ENCODE peak calls at places on chromosome 13, in ten cellular contexts. I is osteoblast; J is neural progenitor cell; Q is naive thymus-derived CD4-positive, alpha-beta T cell; H is right lobe of liver; T is hepatocyte; M is mesendoderm; Z is GM23248; U is heart left ventricle; K is lower lobe of right lung. V is an unnamed sample. For H3K36me3, the result is how much of the 10 kb centered on the place peaks cover.

GRCh38 chr13:50677687-50678463 is 165.6 kb downstream of the DLEU7 start:
- DNase-seq in Q (no peak), J (no peak), H (no peak), I (no peak), K (no peak), U (no peak), Z (peak), M (no peak), T (no peak), V (no peak)

GRCh38 chr13:41458187-41458938 is 1.0 kb downstream of the RGCC start:
- DNase-seq in U (peak), M (peak), Q (no peak), K (peak), T (peak), I (peak), Z (peak), J (peak), H (peak), V (peak)

GRCh38 chr13:111459803-111460547 is 139.5 kb downstream of the TEX29 start:
- DNase-seq in J (no peak), K (no peak), I (no peak), Z (no peak), Q (no peak), H (no peak), M (no peak), U (no peak), T (no peak), V (no peak)

GRCh38 chr13:26037302-26037701 is 14.5 kb downstream of the SHISA2 start:
- DNase-seq in I (no peak), Q (no peak), T (no peak), U (no peak), H (no peak), K (no peak), M (peak), J (peak), Z (no peak), V (no peak)

GRCh38 chr13:73338389-73338788 is 279.6 kb downstream of the KLF5 start:
- DNase-seq in T (no peak), U (no peak), Q (no peak), I (peak), H (no peak), J (no peak), Z (peak), M (no peak), K (no peak), V (no peak)

GRCh38 chr13:40537146-40537895 is 129.1 kb downstream of the FOXO1 start:
- DNase-seq in J (peak), T (no peak), H (no peak), I (peak), K (no peak), U (no peak), Z (no peak), M (peak), Q (no peak), V (no peak)

GRCh38 chr13:35292329-35292728 is 184.2 kb downstream of the MAB21L1 start:
- DNase-seq in U (no peak), M (no peak), T (no peak), Q (no peak), K (no peak), I (no peak), H (no peak), Z (no peak), J (no peak), V (no peak)

GRCh38 chr13:73715114-73715909 is 418.9 kb downstream of the KLF12 start:
- DNase-seq in M (no peak), I (no peak), H (no peak), U (no peak), K (peak), Z (no peak), T (no peak), Q (peak), J (no peak), V (peak)

GRCh38 chr13:38730332-38730731 is 43.5 kb downstream of the FREM2 start:
- DNase-seq in I (no peak), Q (no peak), T (no peak), M (no peak), Z (no peak), J (peak), H (no peak), K (no peak), U (no peak), V (no peak)

GRCh38 chr13:30859326-30859725 is 46.7 kb upstream of the MEDAG start:
- DNase-seq in I (no peak), J (peak), U (no peak), M (no peak), Z (no peak), Q (no peak), T (peak), H (no peak), K (no peak), V (no peak)

GRCh38 chr13:81487151-81487550 is 1146.2 kb upstream of the SPRY2 start:
- DNase-seq in K (no peak), Z (no peak), J (peak), H (no peak), Q (no peak), M (peak), T (peak), U (no peak), I (no peak), V (no peak)

DNA sequence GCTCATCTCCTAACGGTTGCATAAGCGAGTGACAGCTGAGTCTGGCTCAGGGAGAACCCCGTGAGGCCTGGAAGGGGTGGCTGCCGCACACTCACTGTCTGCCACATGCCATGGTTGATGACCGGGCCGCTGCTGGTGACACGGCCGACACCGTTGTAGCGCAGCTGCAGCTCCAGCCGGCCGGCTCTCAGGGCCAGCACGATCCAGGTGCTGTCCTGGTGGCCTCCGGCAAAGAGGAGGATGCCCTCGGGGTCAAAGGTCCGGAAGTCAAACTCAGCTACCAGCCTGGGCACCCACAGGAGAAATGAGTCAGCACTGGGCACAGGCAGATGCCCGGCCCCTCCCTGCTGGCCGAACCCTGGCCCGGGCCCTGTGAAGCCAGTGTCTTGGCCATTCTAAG is 31.7 kb downstream of the GAS6 start:
- DNase-seq in J (no peak), K (peak), I (no peak), T (no peak), Z (no peak), U (no peak), Q (no peak), H (peak), M (no peak), V (no peak)
- H3K36me3 ChIP-seq in J (under half), K (half or more), I (half or more), T (under half), Z (under half), U (half or more), Q (under half), H (under half), M (under half), V (under half)

GRCh38 chr13:102399791-102400618 is 1.8 kb downstream of the FGF14 start:
- DNase-seq in Q (peak), J (peak), I (peak), Z (peak), K (peak), U (peak), M (peak), H (peak), T (no peak), V (peak)

GRCh38 chr13:102395939-102396338 is 5.9 kb downstream of the FGF14 start:
- DNase-seq in Q (no peak), J (no peak), H (no peak), K (no peak), Z (no peak), M (no peak), U (no peak), I (no peak), T (no peak), V (no peak)

GRCh38 chr13:102395174-102395573 is 6.7 kb downstream of the FGF14 start:
- DNase-seq in T (no peak), U (no peak), K (no peak), H (no peak), Q (no peak), Z (no peak), J (no peak), M (no peak), I (no peak), V (no peak)

GRCh38 chr13:102392810-102393209 is 9.0 kb downstream of the FGF14 start:
- DNase-seq in I (no peak), Q (no peak), H (no peak), U (no peak), J (no peak), M (no peak), T (no peak), K (no peak), Z (peak), V (no peak)

DNA sequence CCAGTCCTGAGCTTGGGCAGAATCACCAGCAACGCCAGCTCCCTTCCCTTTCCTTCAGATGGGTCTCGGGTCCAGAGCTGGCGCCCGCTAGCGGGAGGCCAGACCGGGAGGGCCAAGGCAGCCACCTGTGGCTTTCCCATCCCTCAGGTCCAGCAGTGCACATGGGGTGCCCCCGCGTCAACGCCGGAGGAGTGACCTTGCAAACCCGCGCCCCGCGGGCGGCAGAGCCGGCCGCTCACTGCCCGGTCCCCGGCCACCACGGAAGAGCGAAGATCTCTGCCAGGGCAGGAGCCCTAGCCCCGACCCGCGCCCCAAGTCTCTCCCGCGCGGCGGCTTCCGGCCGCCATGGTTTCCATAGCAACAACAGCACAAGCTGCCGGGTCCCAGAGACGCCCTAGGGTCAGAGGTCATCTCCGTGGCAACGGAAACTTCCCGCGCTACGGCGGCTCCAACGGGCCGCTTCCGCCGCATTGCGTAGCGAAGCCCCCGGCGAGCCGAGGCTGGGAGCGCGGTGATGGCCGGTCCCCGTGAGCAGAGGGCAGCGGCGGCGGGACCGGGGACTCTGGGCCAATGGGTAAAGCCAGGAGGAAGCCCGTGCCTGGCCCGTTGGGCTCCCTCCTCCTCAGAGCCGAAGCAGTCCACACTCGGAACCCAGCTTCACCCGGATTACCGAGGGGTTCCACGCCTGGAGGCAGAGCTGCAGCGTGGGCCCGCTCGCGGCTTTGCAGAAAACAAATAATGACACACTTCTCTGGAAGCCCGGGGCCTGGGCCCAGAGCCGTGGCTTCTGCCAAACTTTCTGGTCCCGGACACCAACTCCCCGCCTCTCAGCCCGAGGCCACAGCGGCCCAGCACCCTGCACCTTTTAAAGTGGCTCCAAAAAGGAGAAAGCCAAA is 7.4 kb downstream of the FGF14 start:
- DNase-seq in M (peak), U (peak), H (peak), I (peak), Q (peak), J (peak), Z (peak), T (peak), K (peak), V (peak)
- H3K4me3 ChIP-seq in M (peak), U (peak), H (peak), I (peak), Q (peak), J (peak), Z (peak), T (peak), K (peak), V (peak)

GRCh38 chr13:99322297-99323103 is 15.3 kb upstream of the GPR183 start:
- DNase-seq in K (no peak), Z (peak), Q (peak), U (no peak), T (no peak), J (no peak), I (peak), M (peak), H (no peak), V (no peak)

GRCh38 chr13:99316657-99317244 is 9.6 kb upstream of the GPR183 start:
- DNase-seq in I (no peak), Q (no peak), H (peak), M (no peak), K (peak), U (no peak), Z (no peak), T (no peak), J (no peak), V (peak)

GRCh38 chr13:99323488-99323887 is 16.3 kb upstream of the GPR183 start:
- DNase-seq in J (no peak), Z (peak), U (no peak), M (no peak), H (no peak), K (no peak), I (no peak), T (no peak), Q (no peak), V (no peak)

GRCh38 chr13:99321709-99322108 is 14.5 kb upstream of the GPR183 start:
- DNase-seq in K (no peak), H (no peak), Q (no peak), Z (peak), U (no peak), J (no peak), T (no peak), M (no peak), I (no peak), V (no peak)

DNA sequence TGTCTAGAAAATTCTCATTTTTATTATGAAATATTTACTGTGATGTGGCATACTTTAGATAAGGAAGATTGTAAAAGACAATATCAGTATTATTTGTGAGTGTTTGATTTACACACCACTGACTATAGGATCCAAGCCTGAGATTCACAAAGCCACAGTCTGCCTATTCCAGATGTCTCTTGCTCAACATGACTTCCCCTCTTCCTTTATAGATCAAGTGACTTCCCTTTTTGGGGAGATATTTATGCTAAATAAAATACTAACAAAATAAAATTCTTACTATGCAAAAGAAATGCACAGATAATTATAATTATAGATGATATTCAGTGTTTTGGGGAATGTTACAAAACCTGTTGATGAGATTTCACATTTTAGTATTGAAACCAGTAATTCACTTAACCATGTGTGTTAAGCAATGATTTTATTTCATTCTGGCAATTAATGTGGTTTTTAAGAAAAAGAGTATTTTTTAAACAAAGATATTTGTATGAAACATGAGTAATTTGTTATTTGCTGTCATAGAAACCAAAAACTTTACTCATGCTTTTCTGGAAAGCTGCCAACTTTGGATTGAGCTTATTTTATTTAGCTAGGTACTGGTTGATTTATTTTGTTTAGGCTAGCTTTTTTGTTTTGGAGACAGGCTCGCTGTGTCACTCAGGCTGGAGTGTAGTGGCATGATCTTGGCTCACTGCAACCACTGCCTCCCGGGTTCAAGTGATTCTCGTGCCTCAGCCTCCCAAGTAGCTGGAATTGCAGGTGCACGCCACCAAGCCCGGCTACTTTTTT is 13.7 kb upstream of the GPR183 start:
- DNase-seq in I (no peak), H (no peak), M (no peak), U (no peak), T (no peak), K (no peak), Z (peak), Q (peak), J (no peak), V (no peak)
- H3K36me3 ChIP-seq in I (under half), H (under half), M (under half), U (under half), T (under half), K (under half), Z (under half), Q (under half), J (under half), V (under half)

GRCh38 chr13:66492479-66492878 is 737.7 kb downstream of the PCDH9 start:
- DNase-seq in J (peak), Z (no peak), M (peak), K (no peak), T (peak), H (no peak), U (no peak), I (no peak), Q (no peak), V (no peak)
- H3K4me3 ChIP-seq in J (no peak), Z (no peak), M (no peak), K (no peak), T (no peak), H (no peak), U (no peak), I (no peak), Q (no peak), V (no peak)

GRCh38 chr13:109764045-109764444 is 22.3 kb downstream of the IRS2 start:
- DNase-seq in I (no peak), K (no peak), H (no peak), Q (no peak), Z (no peak), U (no peak), T (no peak), J (no peak), M (peak), V (no peak)
- H3K36me3 ChIP-seq in I (under half), K (under half), H (under half), Q (under half), Z (under half), U (under half), T (under half), J (under half), M (under half), V (under half)

GRCh38 chr13:114236224-114236623 is 1.5 kb downstream of the CDC16 start:
- DNase-seq in T (no peak), H (no peak), Q (no peak), I (no peak), K (no peak), M (no peak), Z (no peak), U (no peak), J (no peak), V (no peak)
- H3K4me3 ChIP-seq in T (peak), H (peak), Q (peak), I (peak), K (peak), M (no peak), Z (peak), U (no peak), J (peak), V (peak)

GRCh38 chr13:37011002-37011401 is 10.4 kb downstream of the EXOSC8 start:
- DNase-seq in T (no peak), K (no peak), J (no peak), Z (no peak), H (no peak), M (no peak), Q (no peak), U (no peak), I (no peak), V (no peak)
- H3K36me3 ChIP-seq in T (under half), K (half or more), J (under half), Z (half or more), H (under half), M (under half), Q (under half), U (half or more), I (half or more), V (half or more)

GRCh38 chr13:19960673-19961015 is 2.1 kb downstream of the ZMYM2 start:
- DNase-seq in U (no peak), T (no peak), Q (peak), H (no peak), M (no peak), J (no peak), K (no peak), I (peak), Z (peak), V (no peak)
- H3K4me3 ChIP-seq in U (no peak), T (peak), Q (peak), H (no peak), M (no peak), J (peak), K (peak), I (peak), Z (peak), V (peak)

DNA sequence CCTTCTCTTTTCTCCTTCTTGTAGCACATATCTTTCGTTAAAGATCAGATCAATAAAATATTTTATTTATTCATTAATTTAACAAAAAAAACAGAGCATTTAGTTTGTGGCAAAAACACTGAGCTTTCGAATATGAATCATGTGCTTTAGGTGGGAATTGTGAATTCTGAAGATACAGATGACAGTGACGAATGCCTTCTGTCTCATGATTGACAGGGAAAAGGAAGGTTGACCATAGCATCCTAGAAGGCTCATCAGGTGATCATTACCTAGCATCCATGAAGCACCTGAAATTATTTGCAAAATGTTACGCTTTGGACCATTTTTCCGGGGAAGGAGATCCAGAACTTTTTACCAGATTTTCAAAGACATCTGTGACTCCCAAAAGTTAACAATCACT is 3.8 kb downstream of the ARL11 start:
- DNase-seq in K (no peak), T (no peak), U (no peak), H (no peak), M (no peak), Z (no peak), J (no peak), I (no peak), Q (no peak), V (no peak)
- H3K36me3 ChIP-seq in K (under half), T (under half), U (under half), H (under half), M (under half), Z (under half), J (under half), I (under half), Q (under half), V (under half)

V was measured in upper lobe of right lung.